ENCODE peak calls at places on chromosomes 5 and 9, in ten cellular contexts. C is heart left ventricle, G is BE2C, Y is chondrocyte, A is Calu3, D is A549, K is AG04450, Z is lower leg skin, N is choroid plexus epithelial cell, V is thyroid gland. M is an unnamed sample.

GRCh38 chr9:9912459-9912858 is 700.3 kb downstream of the PTPRD start:
- DNase-seq in C (no peak), G (no peak), Y (no peak), A (no peak), D (no peak), K (no peak), Z (no peak), N (peak), V (no peak), M (no peak)

GRCh38 chr5:59357421-59357977 is 536.0 kb downstream of the PDE4D start:
- DNase-seq in C (no peak), G (no peak), Y (no peak), A (no peak), D (no peak), K (no peak), Z (no peak), N (peak), V (peak), M (no peak)

GRCh38 chr5:1806199-1806598 is 5.0 kb downstream of the NDUFS6 start:
- DNase-seq in C (no peak), G (no peak), Y (peak), A (no peak), D (no peak), K (no peak), Z (no peak), N (no peak), V (no peak), M (no peak)

GRCh38 chr5:134289509-134290113 is 63.7 kb upstream of the PPP2CA start:
- DNase-seq in C (no peak), G (peak), Y (no peak), A (peak), D (peak), K (peak), Z (no peak), N (peak), V (peak), M (peak)

GRCh38 chr9:122609810-122610209 is 4.7 kb upstream of the OR1Q1 start:
- DNase-seq in C (no peak), G (no peak), Y (no peak), A (no peak), D (no peak), K (no peak), Z (no peak), N (no peak), V (no peak), M (no peak)

GRCh38 chr5:139903805-139904565 is 108.4 kb downstream of the PSD2 start:
- DNase-seq in C (no peak), G (peak), Y (no peak), A (peak), D (peak), K (no peak), Z (peak), N (no peak), V (peak), M (peak)

GRCh38 chr9:90772381-90772780 is 29.2 kb upstream of the SYK start:
- DNase-seq in C (no peak), G (no peak), Y (no peak), A (no peak), D (no peak), K (no peak), Z (peak), N (no peak), V (no peak), M (no peak)

GRCh38 chr5:61327761-61328753 is 4.0 kb upstream of the ZSWIM6 start:
- DNase-seq in C (no peak), G (no peak), Y (no peak), A (no peak), D (peak), K (peak), Z (no peak), N (peak), V (no peak), M (no peak)

GRCh38 chr9:21521448-21521847 is 39.3 kb upstream of the IFNE start:
- DNase-seq in C (no peak), G (no peak), Y (no peak), A (no peak), D (no peak), K (no peak), Z (no peak), N (no peak), V (no peak), M (no peak)

GRCh38 chr9:131656356-131657030 is 83.4 kb downstream of the RAPGEF1 start:
- DNase-seq in C (peak), G (no peak), Y (no peak), A (no peak), D (no peak), K (no peak), Z (peak), N (no peak), V (peak), M (no peak)

GRCh38 chr5:171562822-171563221 is 143.4 kb downstream of the FGF18 start:
- DNase-seq in C (no peak), G (no peak), Y (no peak), A (no peak), D (no peak), K (no peak), Z (no peak), N (peak), V (no peak), M (no peak)

GRCh38 chr9:34653610-34654072 is 1.7 kb downstream of the IL11RA start:
- DNase-seq in C (no peak), G (peak), Y (no peak), A (no peak), D (no peak), K (no peak), Z (no peak), N (peak), V (no peak), M (peak)

GRCh38 chr5:176700239-176700847 is 53.1 kb downstream of the TSPAN17 start:
- DNase-seq in C (peak), G (peak), Y (no peak), A (peak), D (peak), K (no peak), Z (no peak), N (peak), V (no peak), M (peak)
- TF ChIP-seq CTCF in C (peak), G (peak), Y (peak), A (peak), D (peak), K (peak), Z (no peak), N (peak), V (no peak), M (no peak)

DNA sequence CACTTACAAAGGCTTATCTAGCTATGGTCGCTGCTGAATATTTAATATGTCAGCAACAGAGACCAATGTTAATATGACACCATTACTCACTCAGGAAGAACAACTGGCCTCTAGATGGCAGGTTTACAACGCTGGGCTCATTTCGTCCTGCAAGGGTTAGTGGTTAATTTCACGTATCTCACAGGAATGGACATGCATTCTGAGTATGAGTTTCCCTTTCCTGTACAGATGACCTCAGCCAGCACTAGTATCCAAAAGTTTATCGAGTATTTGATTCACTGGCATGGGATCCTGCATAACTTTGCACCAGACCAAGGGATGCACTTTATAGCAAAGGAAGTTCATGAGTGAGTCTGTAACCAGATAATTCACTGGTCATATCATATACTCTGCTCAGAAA is 8.7 kb upstream of the TRPC7 start:
- DNase-seq in C (no peak), G (no peak), Y (no peak), A (peak), D (no peak), K (no peak), Z (no peak), N (peak), V (no peak), M (no peak)
- TF ChIP-seq CTCF in C (no peak), G (peak), Y (peak), A (no peak), D (peak), K (peak), Z (no peak), N (peak), V (no peak), M (no peak)

GRCh38 chr9:6126377-6126776 is 89.2 kb upstream of the IL33 start:
- DNase-seq in C (no peak), G (no peak), Y (no peak), A (no peak), D (no peak), K (no peak), Z (no peak), N (no peak), V (no peak), M (no peak)
- TF ChIP-seq CTCF in C (no peak), G (no peak), Y (no peak), A (no peak), D (no peak), K (no peak), Z (no peak), N (peak), V (no peak), M (no peak)

GRCh38 chr5:74422030-74422429 is 218.5 kb downstream of the ENC1 start:
- DNase-seq in C (no peak), G (no peak), Y (no peak), A (no peak), D (no peak), K (no peak), Z (no peak), N (no peak), V (no peak), M (no peak)

GRCh38 chr5:74421365-74421764 is 219.2 kb downstream of the ENC1 start:
- DNase-seq in C (no peak), G (no peak), Y (no peak), A (no peak), D (no peak), K (no peak), Z (no peak), N (no peak), V (no peak), M (no peak)

GRCh38 chr5:74424162-74424868 is 216.2 kb downstream of the ENC1 start:
- DNase-seq in C (no peak), G (no peak), Y (no peak), A (peak), D (no peak), K (no peak), Z (no peak), N (peak), V (no peak), M (no peak)

GRCh38 chr5:74422671-74423070 is 217.9 kb downstream of the ENC1 start:
- DNase-seq in C (no peak), G (no peak), Y (no peak), A (no peak), D (no peak), K (no peak), Z (no peak), N (no peak), V (no peak), M (no peak)

DNA sequence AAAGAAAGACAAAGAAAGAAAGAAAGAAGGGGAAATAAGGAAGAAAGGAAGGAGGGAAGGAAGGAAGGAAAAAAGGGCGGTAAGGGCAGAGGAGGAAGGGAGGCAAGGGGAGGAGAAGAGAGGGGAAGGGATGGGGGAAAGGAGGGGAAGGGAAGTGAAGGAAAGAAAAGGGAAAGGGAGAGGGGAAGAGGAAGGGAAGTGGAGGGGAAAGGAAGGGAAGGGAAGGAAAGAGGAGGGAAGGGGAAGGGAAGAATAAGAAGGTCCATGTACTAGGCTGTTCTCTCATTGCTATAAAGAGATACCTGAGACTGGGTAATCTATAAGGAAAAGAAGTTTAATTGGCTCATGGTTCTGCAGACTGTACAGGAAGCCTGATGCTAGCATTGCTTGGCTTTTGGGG is 217.1 kb downstream of the ENC1 start:
- DNase-seq in C (no peak), G (no peak), Y (no peak), A (no peak), D (no peak), K (no peak), Z (no peak), N (no peak), V (no peak), M (no peak)
- TF ChIP-seq CTCF in C (no peak), G (no peak), Y (no peak), A (no peak), D (no peak), K (no peak), Z (no peak), N (no peak), V (no peak), M (no peak)